ENCODE peak calls at places on chromosomes 2 and 18, in seven cellular contexts. P is lower lobe of right lung, U is BJ, F is GM10248, W is heart right ventricle, K is kidney, E is nephron progenitor cell. N is an unnamed sample.

GRCh38 chr2:31232586-31232985 is 1.4 kb upstream of the EHD3 start:
- DNase-seq in E (no peak), F (no peak), K (no peak), W (no peak), P (no peak), U (no peak), N (no peak)

GRCh38 chr2:37326285-37326684 is 1.7 kb upstream of the PRKD3 start:
- DNase-seq in E (no peak), P (no peak), W (no peak), U (peak; percentile 61), K (no peak), F (no peak), N (no peak)

GRCh38 chr18:3499498-3499897 is 49.5 kb downstream of the TGIF1 start:
- DNase-seq in W (no peak), U (no peak), E (peak; percentile 18), K (no peak), P (no peak), F (no peak), N (peak; percentile 18)

GRCh38 chr2:234158812-234159211 is 108.3 kb downstream of the SPP2 start:
- DNase-seq in W (no peak), K (no peak), P (no peak), E (no peak), F (no peak), U (no peak), N (no peak)

GRCh38 chr2:128137094-128137616 is 46.2 kb downstream of the UGGT1 start:
- DNase-seq in P (no peak), W (no peak), F (no peak), K (no peak), E (no peak), U (no peak), N (no peak)

GRCh38 chr18:25875574-25875973 is 214.8 kb downstream of the SS18 start:
- DNase-seq in W (no peak), K (no peak), F (no peak), U (no peak), E (no peak), P (no peak), N (no peak)

GRCh38 chr18:45619062-45619825 is 4.0 kb downstream of the SLC14A2 start:
- DNase-seq in F (no peak), E (no peak), W (peak; percentile 58), P (no peak), K (peak; percentile 54), U (no peak), N (no peak)

GRCh38 chr2:6213056-6213780 is 521.0 kb downstream of the SOX11 start:
- DNase-seq in F (no peak), P (no peak), W (no peak), U (no peak), K (no peak), E (no peak), N (no peak)

GRCh38 chr2:140376686-140377085 is 1596.5 kb upstream of the NXPH2 start:
- DNase-seq in P (no peak), E (no peak), F (no peak), U (no peak), K (peak; percentile 14), W (no peak), N (no peak)

GRCh38 chr2:232874677-232875223 is 4.7 kb downstream of the SNORC start:
- DNase-seq in K (no peak), P (no peak), F (no peak), E (no peak), W (no peak), U (no peak), N (no peak)

GRCh38 chr2:212109217-212109616 is 429.4 kb downstream of the ERBB4 start:
- DNase-seq in U (no peak), K (no peak), F (no peak), W (no peak), P (no peak), E (no peak), N (no peak)

GRCh38 chr2:224086226-224086911 is 47.3 kb upstream of the SERPINE2 start:
- DNase-seq in E (no peak), U (peak; percentile 95), K (no peak), P (no peak), F (no peak), W (no peak), N (no peak)

DNA sequence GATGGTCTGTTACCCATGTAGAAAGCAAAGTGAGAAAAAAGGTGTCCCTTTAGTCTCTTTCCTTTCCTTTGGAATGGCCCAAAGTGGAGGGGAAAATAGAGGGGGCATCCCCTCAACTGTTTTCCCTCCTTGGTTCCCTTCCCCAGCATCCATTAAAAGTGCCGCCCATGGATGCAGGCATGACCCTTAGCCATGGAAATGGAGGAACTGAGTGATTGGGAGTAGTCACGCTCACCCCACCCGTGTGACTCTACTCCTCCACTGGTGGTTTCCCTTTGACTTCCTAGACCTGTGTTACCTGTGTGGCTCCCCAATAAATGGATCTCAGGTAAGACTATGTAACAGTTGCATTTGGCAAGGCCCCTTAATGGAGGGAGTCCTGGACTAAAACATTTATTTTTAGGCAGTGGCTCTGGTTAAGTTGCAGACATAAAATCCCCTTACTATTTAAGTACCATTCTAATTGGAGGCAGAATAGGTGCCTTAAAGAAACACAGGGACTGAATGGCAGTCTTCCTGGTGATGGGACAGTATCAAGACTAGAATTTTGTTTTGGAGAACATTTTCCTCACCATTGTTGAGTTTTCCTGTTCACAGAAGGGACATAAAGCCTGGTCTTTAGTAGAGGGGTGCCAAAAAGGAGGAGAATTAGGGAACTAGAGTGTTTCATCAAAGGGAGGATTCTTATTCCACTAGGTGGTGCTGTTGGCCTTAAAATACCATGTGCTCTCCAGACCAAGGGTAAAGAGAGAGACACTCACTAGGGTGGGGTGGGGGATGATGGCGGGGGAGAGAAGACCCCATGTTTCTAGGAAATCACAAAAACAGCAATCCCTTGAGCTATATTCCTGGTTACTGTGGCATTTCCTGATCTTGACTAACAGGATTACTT is 25.7 kb upstream of the PLA2R1 start:
- DNase-seq in W (no peak), U (no peak), K (no peak), E (peak; percentile 12), F (no peak), P (no peak), N (no peak)
- TF ChIP-seq CTCF in W (peak; percentile 14), U (peak; percentile 28), K (peak; percentile 3), E (no peak), F (peak; percentile 20), P (peak; percentile 26), N (no peak)

GRCh38 chr2:39124770-39125075 is 3.9 kb upstream of the SOS1 start:
- DNase-seq in E (peak; percentile 40), K (no peak), U (no peak), P (no peak), F (no peak), W (no peak), N (no peak)

GRCh38 chr2:39120771-39121522 is at the start of gene SOS1:
- DNase-seq in E (peak; percentile 98), U (peak; percentile 62), F (peak; percentile 89), W (peak; percentile 97), K (peak; percentile 98), P (peak; percentile 98), N (peak; percentile 96)

GRCh38 chr2:39121523-39122063 is 742 bp upstream of the SOS1 start:
- DNase-seq in P (no peak), U (no peak), F (no peak), K (no peak), W (no peak), E (no peak), N (no peak)

GRCh38 chr2:39123436-39123999 is 2.7 kb upstream of the SOS1 start:
- DNase-seq in E (no peak), F (no peak), K (no peak), W (no peak), U (no peak), P (no peak), N (no peak)

GRCh38 chr2:39124000-39124769 is 3.3 kb upstream of the SOS1 start:
- DNase-seq in U (peak; percentile 63), K (peak; percentile 98), F (peak; percentile 90), E (peak; percentile 98), P (peak; percentile 98), W (peak; percentile 96), N (peak; percentile 98)
- TF ChIP-seq CTCF in U (peak; percentile 69), K (peak; percentile 36), F (peak; percentile 61), E (peak; percentile 59), P (peak; percentile 71), W (peak; percentile 61), N (peak; percentile 49)

GRCh38 chr2:99811544-99811943 is 321.7 kb upstream of the REV1 start:
- DNase-seq in W (no peak), F (no peak), U (peak; percentile 73), K (no peak), P (no peak), E (no peak), N (no peak)

GRCh38 chr2:99810241-99810640 is 320.4 kb upstream of the REV1 start:
- DNase-seq in E (no peak), F (no peak), U (no peak), W (no peak), P (no peak), K (no peak), N (no peak)

GRCh38 chr2:99806758-99807157 is 316.9 kb upstream of the REV1 start:
- DNase-seq in K (no peak), U (no peak), W (no peak), E (no peak), P (no peak), F (no peak), N (no peak)

GRCh38 chr2:99808801-99809200 is 319.0 kb upstream of the REV1 start:
- DNase-seq in E (no peak), U (no peak), F (no peak), P (no peak), K (no peak), W (no peak), N (no peak)

GRCh38 chr2:99809259-99809900 is 319.6 kb upstream of the REV1 start:
- DNase-seq in K (no peak), P (no peak), F (no peak), E (no peak), U (no peak), W (no peak), N (no peak)
- TF ChIP-seq CTCF in K (no peak), P (no peak), F (no peak), E (no peak), U (no peak), W (no peak), N (no peak)

GRCh38 chr2:24075915-24076848 is at the start of gene SF3B6:
- DNase-seq in W (peak; percentile 96), F (peak; percentile 95), K (peak; percentile 100), P (peak; percentile 100), U (peak; percentile 95), E (peak; percentile 98), N (peak; percentile 82)
- TF ChIP-seq CTCF in W (no peak), F (no peak), K (no peak), P (no peak), U (no peak), E (no peak), N (no peak)

DNA sequence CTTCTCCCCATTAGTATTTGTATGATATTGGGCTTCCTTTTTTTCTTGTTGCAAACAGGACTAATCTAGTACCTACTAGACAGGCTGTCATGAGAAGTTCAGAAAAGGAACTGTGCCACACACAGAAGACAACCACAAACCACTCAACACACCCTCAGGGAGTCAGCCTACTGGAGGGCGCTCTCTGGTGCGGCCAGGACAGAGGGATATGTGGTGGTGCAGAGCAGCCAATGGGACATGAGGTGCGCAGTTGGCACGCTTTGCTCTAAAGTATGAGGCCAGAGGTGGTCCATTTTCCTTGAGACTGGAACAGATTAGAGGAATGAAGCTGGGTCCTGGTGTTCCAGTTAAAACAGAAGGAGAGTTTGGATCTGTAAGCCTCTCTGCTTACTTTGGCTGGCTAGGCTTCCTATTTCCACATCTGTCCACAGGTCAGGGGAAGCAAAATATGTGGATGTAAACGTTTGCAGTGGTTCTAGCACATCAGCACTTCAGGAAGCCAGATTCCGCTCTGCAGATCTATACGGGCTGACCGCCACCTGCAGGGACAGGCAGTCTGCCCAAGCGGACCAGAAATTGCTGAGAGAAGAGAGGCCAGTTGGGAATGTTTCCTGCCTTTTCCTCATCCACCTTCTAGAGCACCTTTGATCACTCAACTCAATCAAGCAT is 114.1 kb downstream of the GFPT1 start:
- DNase-seq in K (no peak), E (no peak), F (no peak), P (peak; percentile 61), U (no peak), W (no peak), N (no peak)
- TF ChIP-seq CTCF in K (no peak), E (no peak), F (no peak), P (no peak), U (no peak), W (no peak), N (no peak)

N was measured in endothelial cell.